ENCODE peak calls at places on chromosomes 12 and 14, in six cellular contexts. S, V, F, H, P and K are unnamed samples.

GRCh38 chr12:52836042-52836466 is 1.9 kb upstream of the KRT79 start:
- DNase-seq in P (no peak), V (no peak), H (no peak), F (peak), S (no peak), K (no peak)

GRCh38 chr12:110613771-110614684 is at the start of gene TCTN1:
- DNase-seq in F (peak), H (peak), P (peak), S (peak), V (peak), K (peak)

GRCh38 chr12:104494816-104495158 is 38.0 kb downstream of the CHST11 start:
- DNase-seq in V (no peak), P (no peak), H (no peak), F (no peak), S (no peak), K (no peak)

GRCh38 chr12:52191841-52192791 is at the start of gene KRT80:
- DNase-seq in H (peak), S (no peak), F (peak), P (no peak), V (no peak), K (peak)

GRCh38 chr12:70606001-70606400 is 31.2 kb downstream of the PTPRB start:
- DNase-seq in S (no peak), H (no peak), P (no peak), V (no peak), F (no peak), K (no peak)

GRCh38 chr12:116184766-116185165 is 92.7 kb downstream of the MED13L start:
- DNase-seq in H (no peak), V (no peak), S (no peak), F (no peak), P (no peak), K (no peak)

GRCh38 chr14:30058401-30058800 is 130.8 kb upstream of the PRKD1 start:
- DNase-seq in S (no peak), F (no peak), P (no peak), H (no peak), V (no peak), K (no peak)

GRCh38 chr12:107788281-107788680 is 13.8 kb downstream of the ASCL4 start:
- DNase-seq in S (no peak), V (no peak), P (no peak), F (no peak), H (no peak), K (no peak)

GRCh38 chr12:118743896-118744700 is 237.2 kb upstream of the SRRM4 start:
- DNase-seq in F (no peak), V (no peak), H (no peak), S (no peak), P (no peak), K (no peak)

GRCh38 chr12:69096669-69097364 is 142.6 kb upstream of the CPSF6 start:
- DNase-seq in P (no peak), F (peak), S (no peak), H (no peak), V (no peak), K (no peak)

GRCh38 chr12:12999276-12999958 is 648 bp downstream of the HEBP1 start:
- DNase-seq in V (no peak), H (no peak), F (peak), S (peak), P (no peak), K (no peak)

GRCh38 chr12:104457746-104458644 is 1.2 kb downstream of the CHST11 start:
- DNase-seq in S (peak), H (no peak), F (peak), P (peak), V (no peak), K (peak)

GRCh38 chr14:103099081-103099732 is 4.7 kb downstream of the EXOC3L4 start:
- DNase-seq in V (no peak), S (no peak), P (no peak), F (no peak), H (no peak), K (peak)

GRCh38 chr12:52274521-52274920 is at the start of gene KRT86:
- DNase-seq in F (no peak), S (no peak), V (no peak), H (no peak), P (no peak), K (peak)

GRCh38 chr14:59688224-59689170 is 111.9 kb upstream of the CCDC175 start:
- DNase-seq in H (no peak), F (peak), P (peak), S (peak), V (no peak), K (peak)

GRCh38 chr12:110744176-110744575 is 1.5 kb upstream of the PPP1CC start:
- DNase-seq in F (peak), P (no peak), H (no peak), V (peak), S (no peak), K (no peak)

GRCh38 chr12:76450690-76451089 is 102.5 kb upstream of the BBS10 start:
- DNase-seq in F (peak), P (no peak), V (no peak), S (no peak), H (no peak), K (no peak)

GRCh38 chr12:64459388-64460024 is 7.6 kb downstream of the TBK1 start:
- DNase-seq in V (no peak), F (peak), H (no peak), S (no peak), P (no peak), K (no peak)

GRCh38 chr12:113181975-113182374 is 3.3 kb downstream of the DDX54 start:
- DNase-seq in V (no peak), S (no peak), P (no peak), H (no peak), F (no peak), K (no peak)

GRCh38 chr14:73757876-73758391 is 43.8 kb upstream of the PNMA1 start:
- DNase-seq in P (no peak), H (no peak), F (no peak), V (no peak), S (no peak), K (no peak)

GRCh38 chr14:95225251-95225887 is 68.0 kb upstream of the DICER1 start:
- DNase-seq in H (no peak), F (no peak), S (no peak), V (no peak), P (no peak), K (no peak)

GRCh38 chr12:112007945-112008344 is 5.0 kb downstream of the TMEM116 start:
- DNase-seq in V (no peak), S (no peak), P (no peak), H (no peak), F (no peak), K (no peak)

GRCh38 chr14:59310644-59311043 is 122.2 kb downstream of the DAAM1 start:
- DNase-seq in F (no peak), S (no peak), P (no peak), V (no peak), H (no peak), K (no peak)

GRCh38 chr14:100246809-100247428 is 8.0 kb downstream of the YY1 start:
- DNase-seq in V (no peak), P (no peak), F (peak), H (no peak), S (peak), K (no peak)

GRCh38 chr12:69982081-69982480 is 157.1 kb downstream of the MYRFL start:
- DNase-seq in F (peak), H (no peak), S (no peak), V (no peak), P (no peak), K (no peak)

GRCh38 chr12:108918206-108918605 is 38.3 kb downstream of the DAO start:
- DNase-seq in S (no peak), P (no peak), V (no peak), F (no peak), H (no peak), K (no peak)

GRCh38 chr14:63551338-63551737 is 8.2 kb upstream of the PPP2R5E start:
- DNase-seq in S (no peak), V (no peak), F (peak), P (no peak), H (no peak), K (no peak)

GRCh38 chr12:46269429-46270241 is 792 bp upstream of the SLC38A1 start:
- DNase-seq in S (peak), H (no peak), V (no peak), P (peak), F (no peak), K (no peak)

GRCh38 chr14:99524091-99524661 is 43.0 kb downstream of the CCNK start:
- DNase-seq in V (no peak), P (no peak), H (no peak), F (no peak), S (no peak), K (peak)

GRCh38 chr12:41496009-41496408 is 307.9 kb downstream of the PDZRN4 start:
- DNase-seq in P (no peak), F (no peak), V (no peak), H (no peak), S (no peak), K (no peak)

GRCh38 chr12:214005-214736 is at the start of gene SLC6A12:
- DNase-seq in H (no peak), S (no peak), F (no peak), P (no peak), V (no peak), K (no peak)

GRCh38 chr14:75559451-75560187 is 18.8 kb upstream of the FLVCR2 start:
- DNase-seq in S (no peak), F (peak), H (no peak), P (no peak), V (no peak), K (peak)

GRCh38 chr12:130680451-130680990 is 35.6 kb downstream of the RIMBP2 start:
- DNase-seq in S (no peak), V (no peak), P (no peak), F (no peak), H (no peak), K (no peak)

GRCh38 chr14:41668346-41668745 is 61.7 kb downstream of the LRFN5 start:
- DNase-seq in V (no peak), F (peak), H (no peak), S (no peak), P (no peak), K (no peak)

GRCh38 chr12:106780010-106780625 is 5.6 kb downstream of the RIC8B start:
- DNase-seq in P (no peak), S (no peak), V (no peak), F (no peak), H (no peak), K (no peak)

GRCh38 chr12:122886851-122887816 is 8.8 kb downstream of the VPS37B start:
- DNase-seq in H (no peak), V (no peak), P (no peak), S (no peak), F (no peak), K (peak)

GRCh38 chr12:12985817-12986408 is 14.2 kb downstream of the HEBP1 start:
- DNase-seq in P (no peak), S (peak), V (no peak), H (no peak), F (no peak), K (no peak)

GRCh38 chr14:97846156-97846555 is 1049.0 kb downstream of the VRK1 start:
- DNase-seq in V (no peak), H (no peak), F (no peak), P (no peak), S (no peak), K (no peak)

GRCh38 chr12:132196038-132196872 is 52.0 kb downstream of the NOC4L start:
- DNase-seq in V (no peak), S (no peak), P (no peak), F (no peak), H (peak), K (no peak)